ENCODE peak calls at places on chromosome 5, in seven cellular contexts. R is cardiac muscle cell; L is ACHN; B is RPMI7951; E is NCI-H2171; S is non-pigmented ciliary epithelial cell; Q is CD4-positive, alpha-beta T cell. A is an unnamed sample.

GRCh38 chr5:37900692-37901091 is 60.9 kb upstream of the GDNF start:
- DNase-seq in S (no peak), B (peak), R (no peak), E (no peak), L (peak), Q (no peak), A (peak)

GRCh38 chr5:5483880-5484595 is 61.6 kb downstream of the ICE1 start:
- DNase-seq in Q (no peak), B (peak), R (no peak), L (peak), E (no peak), S (peak), A (no peak)

GRCh38 chr5:170446365-170446764 is 57.2 kb upstream of the KCNMB1 start:
- DNase-seq in L (no peak), Q (no peak), S (no peak), B (no peak), E (no peak), R (no peak), A (no peak)

GRCh38 chr5:149600932-149601331 is 19.6 kb downstream of the ARHGEF37 start:
- DNase-seq in S (no peak), Q (no peak), B (no peak), E (no peak), L (no peak), R (no peak), A (no peak)

GRCh38 chr5:135379052-135379654 is 19.9 kb downstream of the MACROH2A1 start:
- DNase-seq in E (no peak), B (peak), S (no peak), Q (no peak), R (no peak), L (peak), A (no peak)

GRCh38 chr5:96651948-96652753 is 10.0 kb upstream of the CAST start:
- DNase-seq in E (no peak), Q (no peak), R (no peak), B (no peak), L (no peak), S (no peak), A (no peak)

GRCh38 chr5:125411163-125412050 is 665.0 kb upstream of the ZNF608 start:
- DNase-seq in S (no peak), R (peak), B (peak), E (no peak), Q (no peak), L (peak), A (peak)

GRCh38 chr5:15516486-15516885 is 16.5 kb downstream of the FBXL7 start:
- DNase-seq in R (no peak), S (no peak), B (no peak), E (no peak), Q (no peak), L (no peak), A (no peak)

GRCh38 chr5:149939572-149939971 is 5.0 kb downstream of the PDE6A start:
- DNase-seq in B (no peak), R (peak), S (no peak), L (peak), E (no peak), Q (no peak), A (no peak)

GRCh38 chr5:147734839-147735238 is 47.7 kb downstream of the JAKMIP2 start:
- DNase-seq in R (no peak), Q (no peak), B (no peak), L (no peak), E (no peak), S (no peak), A (no peak)

GRCh38 chr5:138655530-138656245 is 80.5 kb upstream of the HSPA9 start:
- DNase-seq in E (peak), Q (no peak), B (peak), L (no peak), S (no peak), R (no peak), A (no peak)

GRCh38 chr5:176748073-176748966 is 62.0 kb upstream of the UNC5A start:
- DNase-seq in B (peak), R (no peak), S (no peak), Q (no peak), L (no peak), E (no peak), A (no peak)

GRCh38 chr5:134255418-134256150 is 29.7 kb upstream of the PPP2CA start:
- DNase-seq in L (no peak), B (peak), S (no peak), E (no peak), Q (no peak), R (no peak), A (no peak)

GRCh38 chr5:135075621-135076585 is 41.9 kb upstream of the PITX1 start:
- DNase-seq in B (peak), Q (peak), L (no peak), R (no peak), S (no peak), E (no peak), A (no peak)

GRCh38 chr5:157265714-157266285 is at the start of gene CYFIP2:
- DNase-seq in S (no peak), R (peak), Q (peak), B (no peak), E (peak), L (peak), A (peak)

GRCh38 chr5:131384616-131385214 is 120.9 kb downstream of the CDC42SE2 start:
- DNase-seq in S (no peak), L (no peak), E (no peak), Q (no peak), R (no peak), B (no peak), A (no peak)

GRCh38 chr5:172907657-172908056 is 51.6 kb upstream of the RPL26L1 start:
- DNase-seq in L (no peak), R (no peak), Q (no peak), E (no peak), S (no peak), B (no peak), A (no peak)

GRCh38 chr5:178793156-178793555 is 62.7 kb upstream of the ZNF354A start:
- DNase-seq in E (no peak), B (no peak), S (no peak), Q (no peak), R (peak), L (no peak), A (no peak)

GRCh38 chr5:102759289-102759688 is 4.2 kb downstream of the PAM start:
- DNase-seq in B (no peak), L (no peak), S (no peak), R (no peak), E (peak), Q (no peak), A (peak)

GRCh38 chr5:170571331-170571731 is 67.5 kb downstream of the KCNIP1 start:
- DNase-seq in S (peak), Q (no peak), L (peak), R (no peak), E (no peak), B (peak), A (no peak)

GRCh38 chr5:1910081-1910760 is 27.5 kb upstream of the IRX4 start:
- DNase-seq in E (no peak), Q (peak), R (no peak), B (no peak), L (no peak), S (no peak), A (no peak)

GRCh38 chr5:126384985-126385384 is 38.2 kb upstream of the GRAMD2B start:
- DNase-seq in Q (no peak), L (peak), R (no peak), S (peak), E (no peak), B (peak), A (no peak)

GRCh38 chr5:126263567-126264173 is 159.5 kb upstream of the GRAMD2B start:
- DNase-seq in B (no peak), E (no peak), R (peak), S (no peak), Q (no peak), L (no peak), A (no peak)

GRCh38 chr5:66596791-66597757 is 881 bp downstream of the MAST4 start:
- DNase-seq in S (no peak), Q (no peak), L (peak), B (no peak), R (peak), E (peak), A (no peak)

GRCh38 chr5:151155149-151155776 is 2.3 kb downstream of the ANXA6 start:
- DNase-seq in E (no peak), B (peak), Q (peak), R (no peak), L (no peak), S (no peak), A (peak)

GRCh38 chr5:9831823-9832222 is 201.7 kb upstream of the TAS2R1 start:
- DNase-seq in E (no peak), S (no peak), Q (no peak), B (no peak), L (no peak), R (no peak), A (no peak)

GRCh38 chr5:33588654-33589372 is 148.0 kb downstream of the TARS1 start:
- DNase-seq in S (no peak), R (peak), E (peak), L (peak), Q (no peak), B (no peak), A (no peak)

GRCh38 chr5:98307811-98308210 is 465.7 kb upstream of the RGMB start:
- DNase-seq in B (peak), L (no peak), Q (no peak), E (no peak), S (peak), R (no peak), A (no peak)

GRCh38 chr5:154940772-154941620 is at the start of gene MRPL22:
- DNase-seq in R (peak), B (peak), L (peak), S (peak), E (peak), Q (peak), A (peak)